ENCODE peak calls at places on chromosomes 6 and 20, in ten cellular contexts. G, T, F, K, W, R, M, A, U and L are unnamed samples.

GRCh38 chr6:34817337-34817910 is 25.5 kb downstream of the BLTP3A start:
- DNase-seq in G (no peak), T (no peak), F (no peak), K (no peak), W (no peak), R (no peak), M (peak), A (no peak), U (no peak), L (no peak)

GRCh38 chr6:11460837-11461661 is 76.5 kb upstream of the TMEM170B start:
- DNase-seq in G (no peak), T (no peak), F (no peak), K (no peak), W (no peak), R (no peak), M (no peak), A (no peak), U (no peak), L (no peak)

GRCh38 chr20:8152183-8152582 is 20.1 kb downstream of the PLCB1 start:
- DNase-seq in G (peak), T (no peak), F (no peak), K (no peak), W (no peak), R (no peak), M (peak), A (no peak), U (no peak), L (no peak)

GRCh38 chr20:32957451-32957850 is 46.8 kb downstream of the SUN5 start:
- DNase-seq in G (no peak), T (no peak), F (no peak), K (no peak), W (no peak), R (no peak), M (no peak), A (no peak), U (no peak), L (no peak)

GRCh38 chr20:3068986-3069900 is 2.2 kb upstream of the OXT start:
- DNase-seq in G (peak), T (no peak), F (peak), K (no peak), W (no peak), R (no peak), M (no peak), A (no peak), U (no peak), L (no peak)

GRCh38 chr20:48102076-48102787 is 317.0 kb upstream of the SULF2 start:
- DNase-seq in G (no peak), T (no peak), F (no peak), K (peak), W (no peak), R (no peak), M (no peak), A (no peak), U (no peak), L (no peak)

GRCh38 chr6:16002332-16003196 is 126.3 kb upstream of the MYLIP start:
- DNase-seq in G (no peak), T (no peak), F (no peak), K (no peak), W (no peak), R (no peak), M (no peak), A (no peak), U (no peak), L (no peak)

GRCh38 chr6:26183237-26183580 is 96.0 kb downstream of the HFE start:
- DNase-seq in G (no peak), T (no peak), F (peak), K (no peak), W (no peak), R (no peak), M (no peak), A (no peak), U (no peak), L (no peak)

GRCh38 chr6:31414771-31415270 is 11.4 kb downstream of the MICA start:
- DNase-seq in G (no peak), T (no peak), F (no peak), K (no peak), W (no peak), R (no peak), M (no peak), A (no peak), U (no peak), L (no peak)

GRCh38 chr6:32609731-32610640 is 20.3 kb upstream of the HLA-DRB1 start:
- DNase-seq in G (peak), T (peak), F (peak), K (no peak), W (peak), R (no peak), M (peak), A (peak), U (peak), L (peak)

GRCh38 chr6:11585426-11586016 is 48.0 kb downstream of the TMEM170B start:
- DNase-seq in G (peak), T (no peak), F (no peak), K (no peak), W (no peak), R (no peak), M (peak), A (peak), U (no peak), L (peak)

GRCh38 chr6:90643366-90643765 is 56.5 kb upstream of the MAP3K7 start:
- DNase-seq in G (no peak), T (no peak), F (no peak), K (no peak), W (peak), R (no peak), M (no peak), A (no peak), U (no peak), L (peak)

GRCh38 chr6:6728169-6728941 is 139.8 kb downstream of the LY86 start:
- DNase-seq in G (no peak), T (no peak), F (no peak), K (no peak), W (no peak), R (no peak), M (no peak), A (no peak), U (no peak), L (no peak)

GRCh38 chr6:147867827-147868226 is 359.3 kb downstream of the SAMD5 start:
- DNase-seq in G (no peak), T (no peak), F (no peak), K (no peak), W (no peak), R (no peak), M (no peak), A (no peak), U (no peak), L (no peak)

GRCh38 chr6:113908801-113909200 is 51.7 kb downstream of the MARCKS start:
- DNase-seq in G (no peak), T (no peak), F (no peak), K (no peak), W (no peak), R (no peak), M (peak), A (no peak), U (no peak), L (no peak)

GRCh38 chr6:107185570-107185969 is 70.3 kb upstream of the BEND3 start:
- DNase-seq in G (peak), T (peak), F (peak), K (no peak), W (no peak), R (no peak), M (peak), A (no peak), U (no peak), L (no peak)

GRCh38 chr6:147941143-147941542 is 401.5 kb upstream of the SASH1 start:
- DNase-seq in G (no peak), T (no peak), F (no peak), K (no peak), W (no peak), R (no peak), M (peak), A (no peak), U (no peak), L (no peak)

GRCh38 chr20:51379601-51380341 is 162.7 kb downstream of the NFATC2 start:
- DNase-seq in G (peak), T (no peak), F (no peak), K (peak), W (no peak), R (no peak), M (no peak), A (no peak), U (no peak), L (no peak)

GRCh38 chr6:35723587-35723986 is 13.2 kb upstream of the ARMC12 start:
- DNase-seq in G (no peak), T (no peak), F (peak), K (peak), W (no peak), R (no peak), M (no peak), A (no peak), U (no peak), L (no peak)

GRCh38 chr6:1593958-1594314 is 15.8 kb upstream of the FOXC1 start:
- DNase-seq in G (no peak), T (no peak), F (peak), K (no peak), W (no peak), R (peak), M (no peak), A (no peak), U (no peak), L (no peak)

GRCh38 chr6:107459283-107460073 is at the start of gene PDSS2:
- DNase-seq in G (peak), T (peak), F (peak), K (peak), W (peak), R (peak), M (peak), A (peak), U (peak), L (peak)

GRCh38 chr6:20340459-20340858 is 61.2 kb upstream of the E2F3 start:
- DNase-seq in G (no peak), T (no peak), F (no peak), K (no peak), W (no peak), R (no peak), M (no peak), A (no peak), U (no peak), L (no peak)

GRCh38 chr20:22920898-22921297 is 114.2 kb upstream of the SSTR4 start:
- DNase-seq in G (no peak), T (no peak), F (no peak), K (no peak), W (no peak), R (no peak), M (no peak), A (no peak), U (no peak), L (no peak)

GRCh38 chr6:163132050-163132750 is 282.3 kb upstream of the QKI start:
- DNase-seq in G (peak), T (no peak), F (no peak), K (no peak), W (no peak), R (no peak), M (peak), A (no peak), U (no peak), L (no peak)

GRCh38 chr6:80403365-80403764 is 296.9 kb downstream of the BCKDHB start:
- DNase-seq in G (no peak), T (no peak), F (no peak), K (no peak), W (no peak), R (no peak), M (no peak), A (no peak), U (no peak), L (no peak)

GRCh38 chr6:43436577-43437282 is 9.4 kb downstream of the ABCC10 start:
- DNase-seq in G (peak), T (peak), F (no peak), K (no peak), W (no peak), R (no peak), M (peak), A (no peak), U (no peak), L (no peak)

GRCh38 chr6:51684603-51685002 is 402.8 kb downstream of the PKHD1 start:
- DNase-seq in G (peak), T (no peak), F (no peak), K (no peak), W (no peak), R (no peak), M (no peak), A (no peak), U (no peak), L (no peak)

GRCh38 chr6:98574991-98575390 is 259.4 kb upstream of the POU3F2 start:
- DNase-seq in G (no peak), T (no peak), F (no peak), K (no peak), W (no peak), R (peak), M (no peak), A (no peak), U (peak), L (no peak)

GRCh38 chr6:150072201-150072600 is 3.3 kb upstream of the ULBP3 start:
- DNase-seq in G (peak), T (peak), F (peak), K (peak), W (no peak), R (peak), M (peak), A (no peak), U (peak), L (no peak)

GRCh38 chr6:150068173-150068785 is 642 bp downstream of the ULBP3 start:
- DNase-seq in G (no peak), T (no peak), F (no peak), K (no peak), W (no peak), R (no peak), M (no peak), A (no peak), U (no peak), L (no peak)

GRCh38 chr6:150068786-150069648 is at the start of gene ULBP3:
- DNase-seq in G (peak), T (peak), F (peak), K (peak), W (no peak), R (peak), M (peak), A (peak), U (peak), L (no peak)

GRCh38 chr6:150070236-150070860 is 1.4 kb upstream of the ULBP3 start:
- DNase-seq in G (no peak), T (no peak), F (no peak), K (no peak), W (no peak), R (no peak), M (no peak), A (no peak), U (no peak), L (no peak)

GRCh38 chr6:150069707-150070106 is 786 bp upstream of the ULBP3 start:
- DNase-seq in G (no peak), T (no peak), F (no peak), K (no peak), W (no peak), R (peak), M (peak), A (no peak), U (peak), L (no peak)
- H3K4me3 ChIP-seq in G (no peak), T (peak), F (no peak), K (peak), W (no peak), R (no peak), M (no peak), A (no peak), U (peak), L (no peak)

GRCh38 chr20:49187330-49188100 is 619 bp downstream of the STAU1 start:
- DNase-seq in G (no peak), T (peak), F (peak), K (peak), W (no peak), R (peak), M (peak), A (peak), U (peak), L (no peak)

GRCh38 chr20:49184691-49185070 is 3.5 kb downstream of the STAU1 start:
- DNase-seq in G (no peak), T (no peak), F (no peak), K (no peak), W (no peak), R (no peak), M (no peak), A (no peak), U (no peak), L (no peak)

GRCh38 chr20:49183444-49183843 is 4.7 kb downstream of the STAU1 start:
- DNase-seq in G (no peak), T (no peak), F (no peak), K (no peak), W (no peak), R (no peak), M (no peak), A (no peak), U (no peak), L (no peak)

GRCh38 chr20:49186535-49187329 is 1.4 kb downstream of the STAU1 start:
- DNase-seq in G (peak), T (peak), F (peak), K (peak), W (peak), R (peak), M (peak), A (peak), U (peak), L (peak)

DNA sequence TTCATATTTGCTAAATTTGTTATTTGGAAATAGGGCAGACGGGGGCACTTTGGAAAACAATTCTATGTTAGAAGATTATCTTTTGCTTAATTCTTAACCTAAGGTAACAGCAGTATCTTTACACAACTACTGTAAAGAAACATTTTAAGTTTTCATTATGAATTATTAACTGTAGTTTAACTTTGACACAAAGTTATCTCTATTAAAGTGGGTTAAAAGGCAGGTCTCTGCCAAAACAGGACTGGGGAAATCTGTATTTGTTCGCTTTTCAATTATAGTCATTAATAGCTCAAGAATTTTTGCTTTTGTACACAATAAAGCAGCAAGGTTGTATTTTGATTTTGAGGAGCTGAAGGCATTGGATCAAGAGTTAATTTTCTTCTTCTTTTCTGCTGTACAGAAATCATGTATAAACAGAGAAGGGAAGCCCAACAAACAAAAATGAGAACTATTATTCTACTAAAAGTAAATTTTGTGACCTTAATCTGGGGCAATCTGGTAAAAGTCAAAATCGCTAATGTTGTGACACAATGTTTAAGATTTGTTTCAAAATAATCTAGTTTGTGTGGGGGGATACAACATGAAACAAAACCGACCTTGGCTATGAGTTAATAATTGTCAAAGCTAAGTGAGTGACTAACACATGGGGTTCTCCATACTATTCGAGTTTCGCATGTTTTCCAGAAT is 2.9 kb downstream of the STAU1 start:
- DNase-seq in G (no peak), T (no peak), F (no peak), K (no peak), W (no peak), R (no peak), M (no peak), A (no peak), U (no peak), L (no peak)
- H3K4me3 ChIP-seq in G (no peak), T (no peak), F (no peak), K (no peak), W (no peak), R (no peak), M (no peak), A (no peak), U (no peak), L (no peak)

GRCh38 chr6:63643862-63644261 is 8.3 kb downstream of the PHF3 start:
- DNase-seq in G (peak), T (no peak), F (no peak), K (no peak), W (peak), R (no peak), M (peak), A (no peak), U (no peak), L (peak)

GRCh38 chr6:63644668-63645326 is 9.2 kb downstream of the PHF3 start:
- DNase-seq in G (peak), T (no peak), F (peak), K (no peak), W (no peak), R (no peak), M (peak), A (no peak), U (no peak), L (no peak)

GRCh38 chr6:63649847-63650265 is 14.3 kb downstream of the PHF3 start:
- DNase-seq in G (no peak), T (no peak), F (no peak), K (no peak), W (no peak), R (no peak), M (no peak), A (no peak), U (no peak), L (no peak)

GRCh38 chr6:63652980-63653379 is 17.4 kb downstream of the PHF3 start:
- DNase-seq in G (no peak), T (no peak), F (no peak), K (no peak), W (no peak), R (no peak), M (no peak), A (no peak), U (no peak), L (no peak)

GRCh38 chr6:63649269-63649668 is 13.7 kb downstream of the PHF3 start:
- DNase-seq in G (no peak), T (no peak), F (no peak), K (no peak), W (no peak), R (no peak), M (no peak), A (no peak), U (no peak), L (no peak)
- H3K4me3 ChIP-seq in G (no peak), T (no peak), F (no peak), K (no peak), W (no peak), R (no peak), M (no peak), A (no peak), U (no peak), L (no peak)

DNA sequence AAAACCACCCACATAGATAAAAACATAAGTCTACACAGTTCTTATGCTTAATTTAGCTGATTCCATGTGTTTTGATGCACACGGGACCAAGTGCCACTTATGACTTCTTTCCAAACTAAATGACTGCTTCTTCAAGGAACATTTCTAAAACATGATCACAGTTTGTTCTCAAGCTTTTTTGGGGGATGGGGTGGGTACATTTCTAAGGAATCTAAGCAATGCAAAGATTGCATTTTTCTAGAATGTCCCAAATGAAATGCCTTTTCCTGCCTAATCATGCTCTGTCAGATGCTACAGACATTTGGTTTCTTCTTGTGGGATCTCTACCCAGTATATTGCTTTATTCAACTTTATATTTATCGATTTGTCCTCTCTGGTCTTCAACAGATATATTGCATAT is 496.8 kb upstream of the JAG1 start:
- DNase-seq in G (no peak), T (no peak), F (no peak), K (no peak), W (no peak), R (no peak), M (peak), A (no peak), U (no peak), L (no peak)
- H3K4me3 ChIP-seq in G (no peak), T (no peak), F (no peak), K (no peak), W (no peak), R (no peak), M (no peak), A (no peak), U (no peak), L (no peak)

DNA sequence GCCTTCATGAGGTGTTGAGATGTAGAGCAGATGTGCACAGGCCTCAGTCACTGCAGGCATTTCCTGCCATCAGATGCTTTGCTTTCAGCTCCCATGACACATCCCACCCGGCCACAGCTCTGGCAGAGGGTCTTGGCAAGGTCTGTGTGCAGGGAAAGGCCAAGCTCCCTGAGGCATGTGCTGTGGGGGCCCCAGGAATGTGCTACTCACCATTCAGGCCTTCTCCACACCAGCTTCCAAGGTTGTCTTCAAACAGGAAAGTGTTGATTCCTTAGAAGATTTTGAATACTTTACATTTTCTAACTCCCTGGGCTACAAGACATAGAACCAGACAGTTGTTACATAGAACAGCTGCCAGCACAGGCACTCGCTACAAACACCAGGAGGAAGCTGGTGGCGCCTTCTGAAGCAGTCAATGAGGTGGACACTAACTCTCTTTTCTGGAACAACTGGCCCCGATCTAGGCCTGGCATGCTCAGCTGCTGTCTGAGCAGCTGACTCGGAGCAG is 27.8 kb downstream of the CASS4 start:
- DNase-seq in G (peak), T (no peak), F (no peak), K (no peak), W (no peak), R (peak), M (peak), A (no peak), U (no peak), L (no peak)
- H3K4me3 ChIP-seq in G (no peak), T (no peak), F (no peak), K (no peak), W (no peak), R (no peak), M (no peak), A (no peak), U (no peak), L (no peak)

GRCh38 chr6:112085666-112086065 is 1.6 kb downstream of the TUBE1 start:
- DNase-seq in G (peak), T (no peak), F (no peak), K (no peak), W (no peak), R (no peak), M (no peak), A (no peak), U (no peak), L (no peak)
- H3K4me3 ChIP-seq in G (no peak), T (no peak), F (peak), K (no peak), W (no peak), R (no peak), M (no peak), A (no peak), U (no peak), L (no peak)